ENCODE peak calls at places on chromosomes 12 and 14, in four cellular contexts. D is right cardiac atrium, R is sigmoid colon, E is neuronal stem cell. N is an unnamed sample. For H3K4me1 and H3K9me3, the result is how much of the 10 kb centered on the place peaks cover.

GRCh38 chr12:69608114-69608513 is 2.6 kb downstream of the LRRC10 start:
- DNase-seq in D (no peak), R (no peak), E (no peak), N (no peak)

GRCh38 chr14:70094631-70095030 is 94.1 kb downstream of the SLC8A3 start:
- DNase-seq in D (no peak), R (no peak), E (no peak), N (no peak)

GRCh38 chr14:64572721-64573508 is 23.2 kb downstream of the PPP1R36 start:
- DNase-seq in D (peak), R (peak), E (no peak), N (no peak)

GRCh38 chr12:12872139-12872933 is 19.0 kb upstream of the GPRC5A start:
- DNase-seq in D (no peak), R (no peak), E (no peak), N (no peak)

GRCh38 chr12:44381341-44381740 is 494.8 kb downstream of the NELL2 start:
- DNase-seq in D (no peak), R (no peak), E (no peak), N (no peak)

GRCh38 chr12:72346331-72346944 is 74.3 kb downstream of the TRHDE start:
- DNase-seq in D (no peak), R (no peak), E (peak), N (no peak)

GRCh38 chr14:59754256-59754655 is 116.3 kb downstream of the RTN1 start:
- DNase-seq in D (no peak), R (no peak), E (no peak), N (no peak)

GRCh38 chr12:57459750-57460400 is at the start of gene GLI1:
- DNase-seq in D (peak), R (no peak), E (no peak), N (no peak)

GRCh38 chr14:101559624-101560533 is 1.4 kb upstream of the DIO3 start:
- DNase-seq in D (peak), R (peak), E (no peak), N (no peak)

GRCh38 chr14:58535084-58535483 is 102.7 kb upstream of the DACT1 start:
- DNase-seq in D (no peak), R (no peak), E (no peak), N (no peak)

GRCh38 chr12:131639270-131639940 is 71.5 kb upstream of the SFSWAP start:
- DNase-seq in D (no peak), R (no peak), E (no peak), N (no peak)

GRCh38 chr12:52007982-52008510 is 1.3 kb downstream of the TAMALIN start:
- DNase-seq in D (no peak), R (no peak), E (no peak), N (no peak)

GRCh38 chr12:67446716-67447115 is 177.6 kb downstream of the CAND1 start:
- DNase-seq in D (no peak), R (no peak), E (no peak), N (no peak)

GRCh38 chr12:31231611-31232360 is 94.2 kb downstream of the SINHCAF start:
- DNase-seq in D (no peak), R (no peak), E (no peak), N (no peak)

GRCh38 chr12:112381898-112382796 is at the start of gene HECTD4:
- DNase-seq in D (peak), R (peak), E (peak), N (peak)

GRCh38 chr12:64001439-64001838 is 156.9 kb downstream of the SRGAP1 start:
- DNase-seq in D (peak), R (no peak), E (no peak), N (no peak)

GRCh38 chr12:21476949-21477348 is 24.5 kb downstream of the RECQL start:
- DNase-seq in D (no peak), R (no peak), E (no peak), N (no peak)

GRCh38 chr12:30533518-30533917 is 162.2 kb downstream of the IPO8 start:
- DNase-seq in D (no peak), R (no peak), E (no peak), N (no peak)

GRCh38 chr12:71900091-71900490 is 38.6 kb upstream of the TPH2 start:
- DNase-seq in D (no peak), R (no peak), E (no peak), N (no peak)

GRCh38 chr12:6461401-6462233 is 8.9 kb downstream of the VAMP1 start:
- DNase-seq in D (no peak), R (peak), E (no peak), N (peak)

GRCh38 chr12:119649202-119649808 is 18.6 kb upstream of the PRKAB1 start:
- DNase-seq in D (no peak), R (no peak), E (peak), N (no peak)

GRCh38 chr14:49659526-49660455 is 24.7 kb upstream of the DNAAF2 start:
- DNase-seq in D (no peak), R (no peak), E (no peak), N (no peak)

GRCh38 chr12:41277019-41277770 is 89.1 kb downstream of the PDZRN4 start:
- DNase-seq in D (no peak), R (no peak), E (peak), N (no peak)

GRCh38 chr14:104035300-104035699 is 50.2 kb upstream of the ASPG start:
- DNase-seq in D (no peak), R (no peak), E (no peak), N (no peak)

GRCh38 chr14:103581954-103582703 is 19.4 kb downstream of the COA8 start:
- DNase-seq in D (no peak), R (no peak), E (no peak), N (no peak)

GRCh38 chr14:88493392-88494185 is 61.2 kb downstream of the PTPN21 start:
- DNase-seq in D (peak), R (no peak), E (no peak), N (no peak)

GRCh38 chr14:64800000-64800399 is 79.7 kb downstream of the SPTB start:
- DNase-seq in D (peak), R (no peak), E (no peak), N (no peak)

GRCh38 chr12:60415361-60415760 is 819.5 kb downstream of the SLC16A7 start:
- DNase-seq in D (no peak), R (no peak), E (no peak), N (no peak)

GRCh38 chr12:45215419-45216296 is at the start of gene ANO6:
- DNase-seq in D (peak), R (peak), E (peak), N (peak)

GRCh38 chr12:1851126-1851791 is 30.9 kb downstream of the LRTM2 start:
- DNase-seq in D (no peak), R (no peak), E (no peak), N (no peak)

GRCh38 chr12:67025543-67026114 is 243.5 kb upstream of the CAND1 start:
- DNase-seq in D (no peak), R (no peak), E (peak), N (no peak)

GRCh38 chr14:58639842-58640484 is 2.2 kb downstream of the DACT1 start:
- DNase-seq in D (peak), R (no peak), E (peak), N (no peak)

GRCh38 chr12:124651508-124652273 is 84.3 kb upstream of the NCOR2 start:
- DNase-seq in D (no peak), R (no peak), E (no peak), N (no peak)

GRCh38 chr14:67108230-67108629 is 81.0 kb upstream of the GARIN2 start:
- DNase-seq in D (no peak), R (no peak), E (no peak), N (no peak)

GRCh38 chr12:13597166-13597565 is 384.2 kb downstream of the GRIN2B start:
- DNase-seq in D (no peak), R (no peak), E (no peak), N (no peak)

GRCh38 chr14:66972469-66972868 is 216.8 kb upstream of the GARIN2 start:
- DNase-seq in D (no peak), R (no peak), E (no peak), N (no peak)

GRCh38 chr12:116210131-116210530 is 67.4 kb downstream of the MED13L start:
- DNase-seq in D (no peak), R (no peak), E (no peak), N (no peak)

GRCh38 chr12:7868391-7868790 is 4.3 kb downstream of the SLC2A14 start:
- DNase-seq in D (no peak), R (no peak), E (no peak), N (no peak)

GRCh38 chr12:107451246-107451645 is 234.4 kb upstream of the PWP1 start:
- DNase-seq in D (no peak), R (no peak), E (no peak), N (no peak)

DNA sequence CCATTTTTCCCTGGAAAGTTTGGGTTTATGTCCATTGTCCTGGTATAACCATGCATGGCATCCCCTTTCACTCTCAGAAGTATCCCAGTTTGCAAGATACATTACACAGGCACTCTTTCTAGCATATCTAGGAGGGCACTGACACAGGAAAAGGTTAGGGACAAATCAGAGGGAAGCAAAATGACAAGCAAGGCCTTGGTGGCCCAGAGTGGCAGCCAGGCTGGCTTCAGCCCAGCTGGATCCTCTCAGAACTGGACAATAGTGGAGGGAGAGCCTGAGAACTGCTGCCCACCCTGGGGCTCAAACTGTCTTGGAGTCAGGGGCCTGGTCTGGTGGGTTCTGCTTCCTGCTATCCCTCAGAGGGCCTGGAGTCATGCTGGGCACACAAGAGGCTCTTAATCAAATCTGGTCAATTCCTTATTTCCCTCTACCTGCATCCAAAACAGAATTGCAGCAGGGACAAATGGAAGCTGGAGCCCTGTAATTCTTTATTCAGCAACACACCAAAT is 2.6 kb downstream of the VDR start:
- DNase-seq in D (no peak), R (peak), E (no peak), N (no peak)
- H3K4me1 ChIP-seq in D (under half), R (under half), E (under half), N (under half)

GRCh38 chr12:25469368-25469767 is 83.7 kb downstream of the LMNTD1 start:
- DNase-seq in D (no peak), R (no peak), E (no peak), N (no peak)
- H3K4me3 ChIP-seq in D (no peak), R (no peak), E (no peak), N (no peak)

DNA sequence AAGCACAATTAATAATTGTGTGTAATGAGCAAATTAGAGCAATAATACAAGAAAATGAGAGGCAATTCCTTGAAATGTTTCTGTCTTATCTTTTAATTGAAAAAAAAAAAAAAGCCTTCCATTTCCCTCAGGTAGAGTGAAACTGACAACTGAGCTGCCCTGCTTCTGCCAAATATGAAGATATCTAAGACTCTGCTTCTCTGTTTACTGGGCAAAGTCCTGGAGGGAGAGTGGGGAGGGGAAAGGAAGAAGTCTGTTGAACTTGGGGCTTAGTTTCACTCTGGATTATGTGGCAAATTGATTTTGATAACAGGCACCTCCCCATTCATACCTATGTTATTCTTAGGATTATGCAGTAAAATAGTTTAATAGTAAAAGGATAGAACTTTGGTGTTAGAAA is 364.9 kb downstream of the NRXN3 start:
- DNase-seq in D (no peak), R (no peak), E (no peak), N (no peak)
- H3K9me3 ChIP-seq in D (under half), R (under half), E (under half), N (under half)

DNA sequence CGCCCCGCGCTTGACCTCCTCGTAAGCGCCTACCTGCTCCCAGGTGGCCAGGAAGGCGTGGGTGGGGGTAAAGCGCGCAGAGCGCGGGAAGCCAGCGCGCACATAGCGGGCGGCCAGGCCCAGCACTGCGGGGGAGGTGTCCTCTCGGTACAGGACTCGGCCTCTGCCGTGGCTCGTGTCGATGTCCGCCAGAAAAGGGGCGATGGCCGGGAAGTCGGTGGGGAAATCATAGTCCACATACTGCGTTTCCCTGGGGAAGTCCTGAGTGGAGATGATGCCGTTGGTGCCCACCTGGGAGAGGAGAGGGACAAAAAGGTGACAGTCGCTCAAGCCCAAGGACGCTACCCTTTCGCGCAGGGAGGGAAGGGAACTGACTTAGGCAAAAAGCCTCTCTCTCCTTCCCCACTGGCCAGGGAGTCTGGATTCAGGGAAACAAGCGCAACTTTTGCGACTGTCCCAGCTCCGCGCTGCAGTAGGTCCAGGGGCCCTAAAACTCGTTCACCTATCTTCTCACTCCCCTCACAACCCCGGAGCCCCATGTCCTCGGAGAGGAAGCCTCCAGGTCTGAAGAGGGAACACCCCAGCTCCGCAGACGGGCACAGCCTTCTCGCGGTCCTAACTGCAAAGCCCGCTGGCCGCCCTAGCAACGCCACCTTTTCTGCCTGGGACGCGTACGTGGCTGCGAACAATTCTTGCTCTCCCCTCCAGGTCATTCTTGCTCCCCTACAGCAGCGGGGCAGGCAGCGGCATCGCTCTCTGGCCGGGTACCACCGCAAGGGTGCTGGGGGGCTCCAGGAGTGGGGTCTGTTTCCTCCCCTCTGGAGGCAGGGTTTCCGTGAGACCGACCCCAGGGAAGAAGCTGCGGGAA is 752 bp downstream of the NID2 start:
- DNase-seq in D (peak), R (peak), E (peak), N (peak)
- H3K4me1 ChIP-seq in D (under half), R (under half), E (under half), N (under half)

DNA sequence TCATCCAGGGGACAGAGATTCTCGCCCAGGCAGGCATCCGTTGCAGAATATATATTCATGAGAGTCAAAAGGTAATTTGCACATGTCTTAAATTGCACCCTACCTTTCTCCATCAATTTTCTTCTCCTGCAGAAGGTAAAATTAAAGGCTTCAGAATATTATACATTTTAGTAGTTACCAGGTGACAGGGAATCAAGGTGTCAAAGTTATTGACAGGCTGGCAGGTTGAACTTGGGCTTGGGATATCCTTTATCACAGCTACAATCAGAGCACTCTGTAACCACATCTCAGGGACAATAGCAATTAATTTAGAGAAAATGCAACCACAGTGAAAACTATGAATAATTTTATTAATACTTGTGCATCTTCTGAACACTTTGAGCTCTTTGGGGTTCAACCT is 66.9 kb upstream of the GSC start:
- DNase-seq in D (no peak), R (no peak), E (no peak), N (no peak)
- H3K4me3 ChIP-seq in D (no peak), R (no peak), E (no peak), N (no peak)

DNA sequence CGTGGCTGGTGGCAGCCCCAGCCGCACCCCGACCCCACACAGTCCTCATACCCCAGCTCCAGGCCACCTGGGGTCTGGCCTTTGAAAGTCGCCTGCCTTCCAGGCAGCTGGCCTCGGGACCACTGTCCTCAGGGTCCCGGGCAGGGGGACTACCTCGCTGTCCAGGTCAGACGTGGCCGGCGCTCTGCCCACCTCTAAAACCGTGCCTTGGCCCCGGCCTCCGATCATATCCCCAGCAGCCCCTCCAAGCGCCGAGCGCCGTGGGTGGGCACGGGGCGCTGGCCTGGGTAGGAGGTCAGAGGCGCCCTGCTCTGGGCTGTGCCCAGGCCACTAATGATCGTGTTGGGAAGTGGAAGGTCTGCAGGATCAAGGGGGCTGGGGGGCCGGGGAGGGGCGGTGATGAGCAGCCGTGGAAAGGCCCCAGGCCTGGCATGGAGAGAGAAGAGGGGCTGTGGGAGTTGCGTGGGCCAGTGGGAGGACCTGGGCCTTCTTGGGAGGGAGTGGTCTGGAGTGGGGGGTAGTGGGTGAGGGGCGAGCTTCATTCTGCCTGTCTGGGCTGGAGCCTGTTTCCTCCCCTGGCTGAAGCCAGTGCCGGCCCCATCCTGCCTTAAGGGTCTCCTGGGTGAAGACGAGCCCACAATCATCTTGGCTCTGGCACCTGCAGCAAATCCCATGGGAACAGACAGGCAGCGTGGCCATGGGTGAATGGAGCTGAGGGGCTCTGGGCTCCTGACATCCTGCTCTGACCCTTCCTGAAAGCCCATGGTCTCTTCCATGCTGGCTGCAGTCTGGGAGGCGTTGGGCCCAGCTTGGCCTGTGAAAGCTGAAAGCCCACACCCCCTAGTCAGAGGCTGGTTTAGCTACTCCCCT is 4.9 kb downstream of the TMEM121 start:
- DNase-seq in D (peak), R (peak), E (no peak), N (no peak)
- H3K9me3 ChIP-seq in D (under half), R (under half), E (under half), N (under half)

N was measured in aorta.